ENCODE peak calls at places on chromosome 14, in ten cellular contexts. One of them, this sample, is unnamed.

GRCh38 chr14:22088614-22089359 is 415.2 kb upstream of the OR4E1 start:
- DNase-seq in sigmoid colon: no peak
- DNase-seq in WTC11: no peak
- DNase-seq in thyroid gland: no peak
- DNase-seq in tibial nerve: no peak
- DNase-seq in Panc1: no peak
- DNase-seq in WERI-Rb-1: no peak
- DNase-seq in endothelial cell: no peak
- DNase-seq in Calu3: no peak
- DNase-seq in A549: no peak
- DNase-seq in this sample: no peak

GRCh38 chr14:35897616-35898111 is 71.5 kb downstream of the BRMS1L start:
- DNase-seq in A549: no peak
- DNase-seq in WERI-Rb-1: peak
- DNase-seq in WTC11: no peak
- DNase-seq in sigmoid colon: no peak
- DNase-seq in Panc1: no peak
- DNase-seq in Calu3: peak
- DNase-seq in thyroid gland: no peak
- DNase-seq in tibial nerve: no peak
- DNase-seq in endothelial cell: no peak
- DNase-seq in this sample: no peak

GRCh38 chr14:106610691-106611090 is 1084.3 kb downstream of the TMEM121 start:
- DNase-seq in sigmoid colon: no peak
- DNase-seq in Calu3: no peak
- DNase-seq in WERI-Rb-1: no peak
- DNase-seq in thyroid gland: no peak
- DNase-seq in WTC11: no peak
- DNase-seq in Panc1: no peak
- DNase-seq in A549: no peak
- DNase-seq in tibial nerve: no peak
- DNase-seq in endothelial cell: no peak
- DNase-seq in this sample: no peak

GRCh38 chr14:44649056-44649455 is 142.0 kb upstream of the FSCB start:
- DNase-seq in endothelial cell: no peak
- DNase-seq in sigmoid colon: no peak
- DNase-seq in tibial nerve: no peak
- DNase-seq in WERI-Rb-1: no peak
- DNase-seq in Calu3: no peak
- DNase-seq in Panc1: no peak
- DNase-seq in thyroid gland: peak
- DNase-seq in WTC11: no peak
- DNase-seq in A549: no peak
- DNase-seq in this sample: no peak

GRCh38 chr14:76761198-76761848 is at the start of gene VASH1:
- DNase-seq in Panc1: no peak
- DNase-seq in sigmoid colon: peak
- DNase-seq in A549: peak
- DNase-seq in endothelial cell: peak
- DNase-seq in thyroid gland: peak
- DNase-seq in tibial nerve: no peak
- DNase-seq in WERI-Rb-1: peak
- DNase-seq in WTC11: peak
- DNase-seq in Calu3: peak
- DNase-seq in this sample: peak

GRCh38 chr14:70821581-70821915 is 12.2 kb upstream of the MAP3K9 start:
- DNase-seq in thyroid gland: no peak
- DNase-seq in Calu3: no peak
- DNase-seq in WERI-Rb-1: no peak
- DNase-seq in sigmoid colon: no peak
- DNase-seq in endothelial cell: no peak
- DNase-seq in A549: peak
- DNase-seq in tibial nerve: no peak
- DNase-seq in WTC11: peak
- DNase-seq in Panc1: no peak
- DNase-seq in this sample: no peak

GRCh38 chr14:104870368-104871144 is 5.5 kb downstream of the CEP170B start:
- DNase-seq in Calu3: peak
- DNase-seq in A549: peak
- DNase-seq in thyroid gland: peak
- DNase-seq in WERI-Rb-1: peak
- DNase-seq in endothelial cell: peak
- DNase-seq in sigmoid colon: peak
- DNase-seq in tibial nerve: no peak
- DNase-seq in WTC11: peak
- DNase-seq in Panc1: no peak
- DNase-seq in this sample: peak

GRCh38 chr14:89507521-89507920 is 90.5 kb upstream of the FOXN3 start:
- DNase-seq in sigmoid colon: no peak
- DNase-seq in A549: no peak
- DNase-seq in WERI-Rb-1: no peak
- DNase-seq in Calu3: peak
- DNase-seq in WTC11: no peak
- DNase-seq in thyroid gland: no peak
- DNase-seq in Panc1: peak
- DNase-seq in tibial nerve: no peak
- DNase-seq in endothelial cell: no peak
- DNase-seq in this sample: no peak

GRCh38 chr14:52547027-52547426 is 5.3 kb downstream of the TXNDC16 start:
- DNase-seq in Calu3: no peak
- DNase-seq in endothelial cell: no peak
- DNase-seq in WERI-Rb-1: no peak
- DNase-seq in A549: no peak
- DNase-seq in WTC11: no peak
- DNase-seq in tibial nerve: no peak
- DNase-seq in Panc1: no peak
- DNase-seq in thyroid gland: no peak
- DNase-seq in sigmoid colon: no peak
- DNase-seq in this sample: no peak
- TF ChIP-seq CTCF in Calu3: no peak
- TF ChIP-seq CTCF in endothelial cell: no peak
- TF ChIP-seq CTCF in WERI-Rb-1: no peak
- TF ChIP-seq CTCF in A549: no peak
- TF ChIP-seq CTCF in WTC11: no peak
- TF ChIP-seq CTCF in tibial nerve: no peak
- TF ChIP-seq CTCF in Panc1: no peak
- TF ChIP-seq CTCF in thyroid gland: no peak
- TF ChIP-seq CTCF in sigmoid colon: no peak
- TF ChIP-seq CTCF in this sample: no peak

GRCh38 chr14:72916174-72916573 is 10.1 kb upstream of the DCAF4 start:
- DNase-seq in Panc1: no peak
- DNase-seq in sigmoid colon: no peak
- DNase-seq in thyroid gland: no peak
- DNase-seq in WTC11: no peak
- DNase-seq in Calu3: no peak
- DNase-seq in endothelial cell: no peak
- DNase-seq in WERI-Rb-1: no peak
- DNase-seq in A549: no peak
- DNase-seq in tibial nerve: no peak
- DNase-seq in this sample: no peak

GRCh38 chr14:72924332-72924731 is 1.9 kb upstream of the DCAF4 start:
- DNase-seq in Calu3: peak
- DNase-seq in WERI-Rb-1: no peak
- DNase-seq in endothelial cell: no peak
- DNase-seq in Panc1: no peak
- DNase-seq in WTC11: no peak
- DNase-seq in sigmoid colon: no peak
- DNase-seq in tibial nerve: no peak
- DNase-seq in A549: no peak
- DNase-seq in thyroid gland: peak
- DNase-seq in this sample: no peak

GRCh38 chr14:72917420-72917819 is 8.8 kb upstream of the DCAF4 start:
- DNase-seq in thyroid gland: no peak
- DNase-seq in tibial nerve: no peak
- DNase-seq in A549: no peak
- DNase-seq in WTC11: no peak
- DNase-seq in Panc1: no peak
- DNase-seq in Calu3: no peak
- DNase-seq in sigmoid colon: no peak
- DNase-seq in endothelial cell: no peak
- DNase-seq in WERI-Rb-1: no peak
- DNase-seq in this sample: no peak

GRCh38 chr14:72921396-72921795 is 4.9 kb upstream of the DCAF4 start:
- DNase-seq in WERI-Rb-1: no peak
- DNase-seq in Calu3: no peak
- DNase-seq in A549: no peak
- DNase-seq in sigmoid colon: no peak
- DNase-seq in thyroid gland: no peak
- DNase-seq in WTC11: no peak
- DNase-seq in endothelial cell: no peak
- DNase-seq in tibial nerve: no peak
- DNase-seq in Panc1: no peak
- DNase-seq in this sample: no peak

DNA sequence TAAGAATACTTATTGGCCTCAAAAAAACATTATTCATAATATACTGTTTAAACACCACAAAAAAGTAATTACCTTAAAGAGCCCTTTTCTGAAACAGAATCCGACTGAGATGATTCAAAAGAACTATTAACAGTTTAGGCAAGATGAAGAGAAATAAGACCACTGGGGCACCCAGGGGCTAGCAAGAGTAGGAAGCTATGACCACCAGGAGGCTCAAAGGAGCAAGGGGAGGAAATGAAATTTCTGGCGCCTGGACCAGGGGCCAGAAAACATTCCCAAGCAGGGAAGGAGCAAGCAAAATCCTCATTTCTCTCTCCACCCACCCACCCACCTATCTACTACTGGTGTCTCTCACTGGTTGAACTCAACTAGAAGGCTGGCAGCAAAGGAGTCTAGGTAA is 6.3 kb upstream of the DCAF4 start:
- DNase-seq in Panc1: no peak
- DNase-seq in WERI-Rb-1: no peak
- DNase-seq in thyroid gland: no peak
- DNase-seq in WTC11: no peak
- DNase-seq in tibial nerve: no peak
- DNase-seq in endothelial cell: no peak
- DNase-seq in sigmoid colon: no peak
- DNase-seq in A549: no peak
- DNase-seq in Calu3: no peak
- DNase-seq in this sample: no peak
- TF ChIP-seq CTCF in Panc1: no peak
- TF ChIP-seq CTCF in WERI-Rb-1: peak
- TF ChIP-seq CTCF in thyroid gland: no peak
- TF ChIP-seq CTCF in WTC11: no peak
- TF ChIP-seq CTCF in tibial nerve: no peak
- TF ChIP-seq CTCF in endothelial cell: no peak
- TF ChIP-seq CTCF in sigmoid colon: no peak
- TF ChIP-seq CTCF in A549: no peak
- TF ChIP-seq CTCF in Calu3: no peak
- TF ChIP-seq CTCF in this sample: no peak

GRCh38 chr14:97411938-97412612 is 614.9 kb downstream of the VRK1 start:
- DNase-seq in Calu3: no peak
- DNase-seq in thyroid gland: no peak
- DNase-seq in WTC11: peak
- DNase-seq in WERI-Rb-1: no peak
- DNase-seq in A549: no peak
- DNase-seq in sigmoid colon: no peak
- DNase-seq in Panc1: no peak
- DNase-seq in tibial nerve: no peak
- DNase-seq in endothelial cell: peak
- DNase-seq in this sample: peak

GRCh38 chr14:97415907-97416306 is 618.7 kb downstream of the VRK1 start:
- DNase-seq in thyroid gland: no peak
- DNase-seq in Calu3: no peak
- DNase-seq in WERI-Rb-1: no peak
- DNase-seq in WTC11: no peak
- DNase-seq in tibial nerve: no peak
- DNase-seq in endothelial cell: no peak
- DNase-seq in Panc1: no peak
- DNase-seq in sigmoid colon: no peak
- DNase-seq in A549: no peak
- DNase-seq in this sample: no peak

GRCh38 chr14:97414718-97415098 is 617.5 kb downstream of the VRK1 start:
- DNase-seq in Panc1: no peak
- DNase-seq in endothelial cell: no peak
- DNase-seq in tibial nerve: no peak
- DNase-seq in sigmoid colon: no peak
- DNase-seq in WTC11: no peak
- DNase-seq in thyroid gland: no peak
- DNase-seq in WERI-Rb-1: no peak
- DNase-seq in Calu3: no peak
- DNase-seq in A549: no peak
- DNase-seq in this sample: no peak

GRCh38 chr14:97412933-97413574 is 615.9 kb downstream of the VRK1 start:
- DNase-seq in tibial nerve: no peak
- DNase-seq in thyroid gland: no peak
- DNase-seq in A549: no peak
- DNase-seq in endothelial cell: no peak
- DNase-seq in WERI-Rb-1: no peak
- DNase-seq in WTC11: no peak
- DNase-seq in Panc1: no peak
- DNase-seq in Calu3: no peak
- DNase-seq in sigmoid colon: no peak
- DNase-seq in this sample: no peak

GRCh38 chr14:97413991-97414717 is 617.0 kb downstream of the VRK1 start:
- DNase-seq in endothelial cell: no peak
- DNase-seq in tibial nerve: no peak
- DNase-seq in Panc1: no peak
- DNase-seq in Calu3: no peak
- DNase-seq in thyroid gland: no peak
- DNase-seq in WTC11: peak
- DNase-seq in sigmoid colon: no peak
- DNase-seq in A549: no peak
- DNase-seq in WERI-Rb-1: no peak
- DNase-seq in this sample: no peak
- TF ChIP-seq CTCF in endothelial cell: peak
- TF ChIP-seq CTCF in tibial nerve: no peak
- TF ChIP-seq CTCF in Panc1: no peak
- TF ChIP-seq CTCF in Calu3: no peak
- TF ChIP-seq CTCF in thyroid gland: no peak
- TF ChIP-seq CTCF in WTC11: no peak
- TF ChIP-seq CTCF in sigmoid colon: no peak
- TF ChIP-seq CTCF in A549: no peak
- TF ChIP-seq CTCF in WERI-Rb-1: no peak
- TF ChIP-seq CTCF in this sample: no peak

GRCh38 chr14:34213332-34213731 is 248.7 kb downstream of the SPTSSA start:
- DNase-seq in WTC11: no peak
- DNase-seq in thyroid gland: no peak
- DNase-seq in A549: no peak
- DNase-seq in sigmoid colon: no peak
- DNase-seq in Panc1: no peak
- DNase-seq in WERI-Rb-1: no peak
- DNase-seq in tibial nerve: no peak
- DNase-seq in endothelial cell: no peak
- DNase-seq in Calu3: no peak
- DNase-seq in this sample: no peak

GRCh38 chr14:34211732-34212131 is 250.3 kb downstream of the SPTSSA start:
- DNase-seq in WTC11: no peak
- DNase-seq in Calu3: no peak
- DNase-seq in endothelial cell: no peak
- DNase-seq in Panc1: no peak
- DNase-seq in tibial nerve: no peak
- DNase-seq in sigmoid colon: no peak
- DNase-seq in WERI-Rb-1: peak
- DNase-seq in A549: no peak
- DNase-seq in thyroid gland: no peak
- DNase-seq in this sample: no peak

GRCh38 chr14:34212172-34212571 is 249.9 kb downstream of the SPTSSA start:
- DNase-seq in sigmoid colon: no peak
- DNase-seq in endothelial cell: no peak
- DNase-seq in Panc1: no peak
- DNase-seq in Calu3: no peak
- DNase-seq in thyroid gland: no peak
- DNase-seq in tibial nerve: no peak
- DNase-seq in WERI-Rb-1: no peak
- DNase-seq in A549: no peak
- DNase-seq in WTC11: no peak
- DNase-seq in this sample: no peak

GRCh38 chr14:34214961-34215360 is 247.1 kb downstream of the SPTSSA start:
- DNase-seq in thyroid gland: no peak
- DNase-seq in A549: no peak
- DNase-seq in WTC11: no peak
- DNase-seq in tibial nerve: no peak
- DNase-seq in Panc1: no peak
- DNase-seq in Calu3: no peak
- DNase-seq in endothelial cell: no peak
- DNase-seq in sigmoid colon: no peak
- DNase-seq in WERI-Rb-1: no peak
- DNase-seq in this sample: no peak

DNA sequence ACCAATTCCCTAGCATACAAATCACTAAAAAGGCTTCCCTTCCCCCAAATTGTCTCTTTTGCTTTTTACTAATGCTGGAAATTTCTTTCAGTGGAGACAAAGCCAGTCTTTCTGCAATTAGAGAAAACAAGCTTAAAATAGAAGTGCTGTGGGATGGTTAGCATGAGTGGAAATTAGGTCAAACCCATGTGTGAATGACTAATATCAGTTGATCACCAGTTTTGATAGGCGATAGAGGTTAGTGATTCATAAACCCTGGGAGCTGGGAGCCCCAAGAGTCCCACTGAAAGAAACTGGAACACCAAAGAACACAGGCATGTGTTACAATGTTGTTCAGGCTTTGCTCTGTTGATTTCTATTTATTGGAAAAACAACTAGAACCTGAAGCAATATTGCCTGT is 249.5 kb downstream of the SPTSSA start:
- DNase-seq in Calu3: no peak
- DNase-seq in WTC11: no peak
- DNase-seq in sigmoid colon: no peak
- DNase-seq in endothelial cell: no peak
- DNase-seq in Panc1: no peak
- DNase-seq in WERI-Rb-1: no peak
- DNase-seq in tibial nerve: no peak
- DNase-seq in thyroid gland: no peak
- DNase-seq in A549: no peak
- DNase-seq in this sample: no peak
- TF ChIP-seq CTCF in Calu3: no peak
- TF ChIP-seq CTCF in WTC11: no peak
- TF ChIP-seq CTCF in sigmoid colon: no peak
- TF ChIP-seq CTCF in endothelial cell: no peak
- TF ChIP-seq CTCF in Panc1: no peak
- TF ChIP-seq CTCF in WERI-Rb-1: no peak
- TF ChIP-seq CTCF in tibial nerve: no peak
- TF ChIP-seq CTCF in thyroid gland: no peak
- TF ChIP-seq CTCF in A549: no peak
- TF ChIP-seq CTCF in this sample: no peak